ENCODE peak calls at places on chromosomes 4 and X, in nine cellular contexts. R, B, U, F, I, S, Y, T and D are unnamed samples.
A peak's percentile ranks its signal among the peaks of the same experiment; 100 is the strongest.

GRCh38 chrX:78237127-78237526 is 90.3 kb downstream of the CYSLTR1 start:
- DNase-seq in S (no peak), U (no peak), F (no peak), Y (no peak), R (no peak), I (no peak), B (no peak), T (no peak), D (no peak)

GRCh38 chr4:62194342-62194741 is 994.2 kb downstream of the ADGRL3 start:
- DNase-seq in U (no peak), Y (no peak), F (no peak), B (no peak), R (no peak), I (no peak), S (no peak), T (no peak), D (no peak)

GRCh38 chrX:153726286-153727107 is 1.8 kb downstream of the ABCD1 start:
- DNase-seq in Y (peak; percentile 70), F (peak; percentile 51), U (peak; percentile 92), T (no peak), B (peak; percentile 19), S (peak; percentile 79), R (peak; percentile 36), I (peak; percentile 64), D (peak; percentile 59)

GRCh38 chrX:20974326-20974725 is 399.9 kb upstream of the CNKSR2 start:
- DNase-seq in F (peak; percentile 57), R (no peak), I (no peak), T (no peak), Y (no peak), U (no peak), S (no peak), B (no peak), D (no peak)

GRCh38 chr4:124018383-124019317 is 622.1 kb downstream of the SPRY1 start:
- DNase-seq in R (no peak), U (peak; percentile 93), F (peak; percentile 76), B (no peak), T (no peak), I (no peak), S (peak; percentile 71), Y (no peak), D (peak; percentile 48)

GRCh38 chrX:110665636-110666035 is 130.0 kb downstream of the CHRDL1 start:
- DNase-seq in U (no peak), R (peak; percentile 69), I (peak; percentile 8), S (no peak), B (peak; percentile 29), T (no peak), F (peak; percentile 16), Y (peak; percentile 36), D (peak; percentile 62)

GRCh38 chrX:3743821-3744439 is 30.5 kb upstream of the PRKX start:
- DNase-seq in S (no peak), T (no peak), Y (peak; percentile 23), U (no peak), I (no peak), B (no peak), R (no peak), F (no peak), D (no peak)

GRCh38 chrX:105564536-105564935 is 257.8 kb upstream of the NRK start:
- DNase-seq in Y (no peak), B (no peak), F (peak; percentile 79), U (no peak), R (no peak), S (no peak), T (peak; percentile 89), I (no peak), D (no peak)

GRCh38 chr4:145511913-145512522 is 30.4 kb downstream of the SMAD1 start:
- DNase-seq in U (no peak), S (no peak), Y (no peak), F (peak; percentile 46), I (no peak), T (peak; percentile 5), B (no peak), R (no peak), D (no peak)

GRCh38 chr4:124464836-124465235 is 247.7 kb downstream of the ANKRD50 start:
- DNase-seq in Y (no peak), S (no peak), B (no peak), T (no peak), I (no peak), U (no peak), R (no peak), F (no peak), D (no peak)

GRCh38 chr4:168487821-168488162 is 7.5 kb upstream of the DDX60L start:
- DNase-seq in B (no peak), Y (no peak), I (no peak), U (no peak), F (no peak), T (no peak), R (no peak), S (no peak), D (no peak)

GRCh38 chr4:99135541-99136173 is 8.4 kb downstream of the ADH4 start:
- DNase-seq in R (no peak), T (no peak), U (no peak), S (no peak), B (no peak), I (no peak), Y (no peak), F (no peak), D (no peak)

GRCh38 chr4:80577991-80578390 is 242.5 kb downstream of the CFAP299 start:
- DNase-seq in R (no peak), T (no peak), U (no peak), I (no peak), S (no peak), Y (no peak), B (no peak), F (no peak), D (no peak)

GRCh38 chr4:182847543-182847942 is 69.6 kb downstream of the DCTD start:
- DNase-seq in T (no peak), R (no peak), S (no peak), I (no peak), F (no peak), U (no peak), B (no peak), Y (no peak), D (no peak)

DNA sequence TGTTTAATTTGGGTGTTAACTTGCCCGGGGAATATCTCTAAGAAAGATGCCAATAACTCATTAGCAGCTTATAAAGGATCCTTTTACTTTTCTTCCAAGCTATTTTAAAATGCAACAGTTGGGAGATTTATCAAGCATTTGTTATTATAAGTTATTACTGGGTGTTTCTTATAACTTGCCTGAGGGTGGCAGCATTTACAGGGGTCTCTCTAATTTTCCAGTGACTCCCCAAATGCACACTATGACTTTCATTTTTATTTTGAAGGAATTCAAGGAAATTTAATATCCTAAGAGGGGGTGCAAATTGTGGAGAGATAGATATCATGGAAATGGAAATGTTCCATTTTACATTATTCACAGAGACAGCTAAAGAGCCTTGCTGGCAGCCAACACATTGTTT is 138.0 kb downstream of the PDGFRA start:
- DNase-seq in F (no peak), U (no peak), B (no peak), I (no peak), Y (no peak), R (no peak), T (no peak), S (no peak), D (no peak)
- TF ChIP-seq CTCF in F (no peak), U (no peak), B (no peak), I (no peak), Y (no peak), R (no peak), T (no peak), S (no peak), D (no peak)

DNA sequence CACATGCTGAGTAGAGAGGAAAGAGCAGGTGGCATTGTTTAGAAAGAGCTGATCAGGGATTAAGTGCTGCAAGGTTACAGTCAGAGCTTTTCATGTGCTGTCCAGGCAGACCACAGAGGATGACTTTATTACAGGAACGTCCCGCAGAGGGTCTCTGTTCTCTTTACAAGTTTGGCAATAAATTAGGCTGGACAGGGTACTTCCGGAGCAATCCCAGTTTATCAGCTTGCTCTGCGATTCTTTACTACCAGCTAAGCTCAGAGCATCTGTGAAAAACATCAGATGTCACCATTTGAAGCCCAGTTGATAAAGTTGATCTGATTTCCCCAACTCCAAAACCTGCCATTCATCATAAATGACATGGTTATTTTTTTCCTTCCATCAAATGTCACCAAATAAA is 633.1 kb downstream of the NLGN4X start:
- DNase-seq in I (no peak), B (no peak), Y (no peak), R (no peak), U (no peak), S (no peak), T (no peak), F (no peak), D (peak; percentile 21)
- TF ChIP-seq CTCF in I (no peak), B (no peak), Y (no peak), R (no peak), U (no peak), S (no peak), T (no peak), F (no peak), D (no peak)

GRCh38 chr4:16443504-16444088 is 217.3 kb upstream of the TAPT1 start:
- DNase-seq in B (no peak), R (no peak), F (peak; percentile 68), U (peak; percentile 34), T (peak; percentile 16), Y (peak; percentile 17), I (peak; percentile 34), S (no peak), D (no peak)
- TF ChIP-seq CTCF in B (peak; percentile 53), R (peak; percentile 40), F (peak; percentile 74), U (peak; percentile 51), T (peak; percentile 63), Y (peak; percentile 49), I (peak; percentile 35), S (peak; percentile 43), D (peak; percentile 67)

GRCh38 chrX:36961590-36961989 is 46.6 kb upstream of the FAM47C start:
- DNase-seq in S (no peak), U (no peak), I (no peak), T (no peak), Y (no peak), R (peak; percentile 42), B (no peak), F (no peak), D (peak; percentile 6)
- TF ChIP-seq CTCF in S (no peak), U (no peak), I (peak; percentile 36), T (no peak), Y (no peak), R (peak; percentile 48), B (peak; percentile 40), F (no peak), D (peak; percentile 16)

DNA sequence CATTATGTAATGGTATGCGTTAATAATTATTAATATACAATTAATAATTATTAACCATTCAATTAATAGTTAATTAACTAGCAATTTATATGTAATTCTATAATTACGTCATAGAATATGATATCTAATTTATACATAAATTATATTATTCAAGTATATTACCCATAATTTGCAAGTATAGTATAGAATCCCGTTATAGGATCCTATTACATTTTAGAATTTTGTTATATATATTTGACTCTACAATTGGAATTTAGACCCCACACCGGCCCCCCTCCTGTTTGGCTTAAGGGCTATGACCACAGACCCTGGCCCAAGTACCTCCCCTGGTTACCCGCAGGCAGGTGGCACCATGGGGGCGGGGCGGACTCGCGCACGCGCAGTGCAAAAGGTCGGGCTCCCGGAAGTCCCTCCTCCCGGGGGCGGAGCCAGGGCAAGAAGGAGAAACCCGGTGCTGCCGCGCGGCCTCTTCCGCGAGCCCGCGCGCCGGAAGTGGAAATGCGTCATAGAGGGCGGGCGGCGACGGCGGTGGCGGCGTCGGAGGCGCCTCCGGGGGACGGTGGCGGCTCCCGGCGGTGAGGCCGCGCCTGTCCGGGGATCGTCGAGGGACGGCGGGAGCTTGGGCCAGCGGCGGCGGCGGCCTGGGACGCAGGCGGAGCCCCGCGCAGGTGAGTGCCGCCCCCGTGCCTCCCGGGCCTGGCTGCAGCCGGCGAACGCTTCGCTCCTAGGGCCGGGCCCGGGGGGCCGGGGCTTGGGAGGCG is at the start of gene AKAP17A:
- DNase-seq in U (peak; percentile 99), R (peak; percentile 97), B (peak; percentile 99), T (peak; percentile 80), F (peak; percentile 92), I (peak; percentile 91), S (peak; percentile 97), Y (peak; percentile 98), D (peak; percentile 98)
- TF ChIP-seq CTCF in U (no peak), R (no peak), B (peak; percentile 14), T (no peak), F (no peak), I (peak; percentile 19), S (no peak), Y (no peak), D (no peak)